ENCODE peak calls at places on chromosome 21, in ten cellular contexts. R is activated T-cell treated with anti-CD3 and anti-CD28 coated beads, Interleukin-2, amount 50 U/mL, for 72 hours; E is naive thymus-derived CD8-positive, alpha-beta T cell; P is CD4-positive, alpha-beta T cell; D is Right ventricle myocardium superior; W is mucosa of descending colon; V is right cardiac atrium; H is PC-3; Q is effector memory CD8-positive, alpha-beta T cell; A is esophagus mucosa. J is an unnamed sample.

GRCh38 chr21:42118901-42119300 is 47.8 kb downstream of the UMODL1 start:
- ATAC-seq in P (no peak), H (no peak), D (no peak), A (no peak), R (peak), Q (peak), E (peak), V (no peak), W (no peak), J (peak)

GRCh38 chr21:10639123-10639522 is 117.7 kb downstream of the TPTE start:
- ATAC-seq in R (no peak), H (no peak), E (no peak), W (no peak), P (no peak), Q (no peak), D (no peak), A (no peak), V (peak), J (no peak)

GRCh38 chr21:15333943-15334342 is 269.1 kb upstream of the NRIP1 start:
- ATAC-seq in H (no peak), D (no peak), P (no peak), E (no peak), A (no peak), V (no peak), R (no peak), Q (no peak), W (peak), J (no peak)

GRCh38 chr21:34592120-34592561 is 22.8 kb downstream of the RCAN1 start:
- ATAC-seq in E (no peak), R (no peak), V (peak), D (peak), W (peak), H (no peak), P (no peak), Q (no peak), A (no peak), J (no peak)

GRCh38 chr21:37186983-37187382 is 80.2 kb downstream of the VPS26C start:
- ATAC-seq in H (no peak), E (no peak), P (no peak), D (no peak), V (no peak), R (peak), A (no peak), W (no peak), Q (no peak), J (no peak)

GRCh38 chr21:37821791-37822450 is 94.3 kb downstream of the KCNJ6 start:
- ATAC-seq in E (no peak), V (no peak), R (no peak), H (no peak), P (no peak), Q (no peak), D (no peak), A (peak), W (no peak), J (no peak)

GRCh38 chr21:44653123-44653522 is 1.3 kb downstream of the KRTAP12-4 start:
- ATAC-seq in H (no peak), Q (no peak), W (no peak), R (no peak), V (no peak), P (no peak), D (no peak), A (no peak), E (no peak), J (no peak)

GRCh38 chr21:46029201-46029924 is 47.8 kb downstream of the COL6A1 start:
- ATAC-seq in V (peak), D (peak), R (no peak), E (no peak), Q (no peak), A (no peak), P (no peak), H (no peak), W (peak), J (no peak)

GRCh38 chr21:17853393-17854275 is 34.5 kb upstream of the C21orf91 start:
- ATAC-seq in V (no peak), A (no peak), D (no peak), E (no peak), P (no peak), H (no peak), Q (no peak), W (no peak), R (no peak), J (no peak)

GRCh38 chr21:45308211-45309068 is 20.7 kb upstream of the POFUT2 start:
- ATAC-seq in W (peak), R (peak), V (peak), E (no peak), Q (peak), H (peak), A (peak), D (peak), P (no peak), J (peak)

GRCh38 chr21:38811257-38811656 is 5.5 kb downstream of the ETS2 start:
- ATAC-seq in D (no peak), A (peak), W (peak), H (peak), V (no peak), E (no peak), R (peak), P (no peak), Q (no peak), J (no peak)

GRCh38 chr21:34651032-34651431 is 17.8 kb upstream of the CLIC6 start:
- ATAC-seq in A (no peak), Q (no peak), V (no peak), R (no peak), E (no peak), P (no peak), D (no peak), W (no peak), H (no peak), J (no peak)

GRCh38 chr21:43600642-43601397 is 58.5 kb downstream of the HSF2BP start:
- ATAC-seq in V (no peak), D (no peak), W (no peak), H (peak), E (no peak), Q (no peak), A (no peak), R (no peak), P (no peak), J (peak)

GRCh38 chr21:35208810-35209517 is 159.9 kb upstream of the RUNX1 start:
- ATAC-seq in W (no peak), V (no peak), Q (no peak), R (no peak), A (no peak), E (no peak), P (no peak), D (peak), H (no peak), J (no peak)

GRCh38 chr21:44568667-44569556 is 4.6 kb upstream of the KRTAP10-4 start:
- ATAC-seq in W (peak), R (no peak), H (no peak), Q (no peak), V (no peak), E (no peak), A (peak), P (no peak), D (no peak), J (no peak)

GRCh38 chr21:33047231-33047630 is 21.5 kb downstream of the OLIG2 start:
- ATAC-seq in P (no peak), E (no peak), D (peak), V (peak), H (peak), A (peak), W (no peak), R (no peak), Q (no peak), J (peak)

GRCh38 chr21:41648591-41649031 is 118.2 kb downstream of the RIPK4 start:
- ATAC-seq in E (no peak), D (peak), Q (no peak), P (no peak), R (no peak), W (no peak), V (peak), H (peak), A (peak), J (peak)

GRCh38 chr21:30935889-30936168 is 54.4 kb upstream of the KRTAP11-1 start:
- ATAC-seq in A (no peak), H (no peak), R (no peak), P (no peak), E (no peak), V (no peak), W (no peak), Q (no peak), D (no peak), J (no peak)

GRCh38 chr21:42151148-42152074 is 67.5 kb upstream of the ABCG1 start:
- ATAC-seq in R (no peak), V (no peak), P (no peak), E (no peak), A (no peak), H (no peak), Q (no peak), W (no peak), D (no peak), J (no peak)

GRCh38 chr21:30194701-30195299 is 21.1 kb downstream of the CLDN8 start:
- ATAC-seq in A (peak), R (no peak), P (no peak), W (peak), V (no peak), H (peak), D (no peak), E (no peak), Q (no peak), J (peak)

GRCh38 chr21:43626390-43626789 is 32.9 kb downstream of the HSF2BP start:
- ATAC-seq in W (no peak), R (no peak), P (no peak), A (no peak), E (no peak), Q (no peak), H (no peak), D (no peak), V (no peak), J (no peak)

GRCh38 chr21:35543746-35544145 is 494.6 kb upstream of the RUNX1 start:
- ATAC-seq in A (no peak), P (no peak), W (no peak), D (no peak), V (no peak), R (no peak), E (no peak), H (no peak), Q (no peak), J (no peak)

GRCh38 chr21:46599251-46599572 is 5.7 kb downstream of the S100B start:
- ATAC-seq in E (peak), D (peak), W (no peak), R (no peak), Q (no peak), P (no peak), A (peak), H (no peak), V (peak), J (peak)

GRCh38 chr21:26136686-26137085 is 33.9 kb downstream of the APP start:
- ATAC-seq in E (peak), P (peak), Q (no peak), V (no peak), R (peak), H (no peak), A (no peak), W (no peak), D (no peak), J (no peak)

GRCh38 chr21:39616373-39616772 is 3.6 kb downstream of the B3GALT5 start:
- ATAC-seq in P (no peak), D (no peak), H (peak), V (no peak), R (no peak), Q (no peak), E (no peak), W (peak), A (no peak), J (no peak)

GRCh38 chr21:41975391-41976272 is 21.8 kb upstream of the C2CD2 start:
- ATAC-seq in H (no peak), D (no peak), R (no peak), V (no peak), P (no peak), W (no peak), A (no peak), E (no peak), Q (no peak), J (no peak)

GRCh38 chr21:26138615-26139257 is 31.8 kb downstream of the APP start:
- ATAC-seq in D (no peak), Q (no peak), V (no peak), H (no peak), A (no peak), W (peak), R (no peak), E (no peak), P (no peak), J (no peak)

J was measured in SK-N-SH treated with all-trans-retinoic acid at 6 μM for 48 hours.